ENCODE peak calls at places on chromosomes 12 and 14, in five cellular contexts. One of them, this sample, is unnamed. For H3K27me3, the result is how much of the 10 kb centered on the place peaks cover.

GRCh38 chr14:55071870-55072640 is 20.6 kb downstream of the MAPK1IP1L start:
- DNase-seq in foreskin keratinocyte: peak
- DNase-seq in AG04450: no peak
- DNase-seq in cardiac muscle cell: peak
- DNase-seq in heart left ventricle: peak
- DNase-seq in this sample: peak

GRCh38 chr12:94874986-94875312 is 128.5 kb downstream of the NDUFA12 start:
- DNase-seq in foreskin keratinocyte: no peak
- DNase-seq in AG04450: no peak
- DNase-seq in cardiac muscle cell: no peak
- DNase-seq in heart left ventricle: no peak
- DNase-seq in this sample: no peak

GRCh38 chr12:79000501-79000900 is 135.9 kb downstream of the SYT1 start:
- DNase-seq in foreskin keratinocyte: no peak
- DNase-seq in AG04450: no peak
- DNase-seq in cardiac muscle cell: no peak
- DNase-seq in heart left ventricle: no peak
- DNase-seq in this sample: no peak

GRCh38 chr12:75978677-75979076 is 52.9 kb downstream of the PHLDA1 start:
- DNase-seq in foreskin keratinocyte: no peak
- DNase-seq in AG04450: no peak
- DNase-seq in cardiac muscle cell: no peak
- DNase-seq in heart left ventricle: no peak
- DNase-seq in this sample: no peak

GRCh38 chr12:49974677-49975369 is 2.1 kb downstream of the AQP6 start:
- DNase-seq in foreskin keratinocyte: no peak
- DNase-seq in AG04450: no peak
- DNase-seq in cardiac muscle cell: no peak
- DNase-seq in heart left ventricle: no peak
- DNase-seq in this sample: no peak

GRCh38 chr14:89093083-89093482 is 268.6 kb downstream of the TTC8 start:
- DNase-seq in foreskin keratinocyte: no peak
- DNase-seq in AG04450: no peak
- DNase-seq in cardiac muscle cell: no peak
- DNase-seq in heart left ventricle: no peak
- DNase-seq in this sample: no peak

GRCh38 chr12:107178776-107179175 is 85.4 kb upstream of the CRY1 start:
- DNase-seq in foreskin keratinocyte: no peak
- DNase-seq in AG04450: no peak
- DNase-seq in cardiac muscle cell: no peak
- DNase-seq in heart left ventricle: no peak
- DNase-seq in this sample: no peak

GRCh38 chr12:109501299-109501698 is 23.9 kb downstream of the UBE3B start:
- DNase-seq in foreskin keratinocyte: no peak
- DNase-seq in AG04450: no peak
- DNase-seq in cardiac muscle cell: no peak
- DNase-seq in heart left ventricle: no peak
- DNase-seq in this sample: no peak

GRCh38 chr12:63319386-63319785 is 168.4 kb upstream of the AVPR1A start:
- DNase-seq in foreskin keratinocyte: peak
- DNase-seq in AG04450: no peak
- DNase-seq in cardiac muscle cell: no peak
- DNase-seq in heart left ventricle: no peak
- DNase-seq in this sample: no peak

GRCh38 chr14:30608533-30609006 is 13.5 kb upstream of the SCFD1 start:
- DNase-seq in foreskin keratinocyte: peak
- DNase-seq in AG04450: no peak
- DNase-seq in cardiac muscle cell: peak
- DNase-seq in heart left ventricle: no peak
- DNase-seq in this sample: no peak

GRCh38 chr12:104339663-104340062 is 36.1 kb downstream of the EID3 start:
- DNase-seq in foreskin keratinocyte: no peak
- DNase-seq in AG04450: no peak
- DNase-seq in cardiac muscle cell: no peak
- DNase-seq in heart left ventricle: no peak
- DNase-seq in this sample: no peak

GRCh38 chr14:50402965-50403364 is 6.3 kb upstream of the CDKL1 start:
- DNase-seq in foreskin keratinocyte: no peak
- DNase-seq in AG04450: no peak
- DNase-seq in cardiac muscle cell: no peak
- DNase-seq in heart left ventricle: no peak
- DNase-seq in this sample: no peak

GRCh38 chr14:56119221-56119967 is 1.2 kb downstream of the PELI2 start:
- DNase-seq in foreskin keratinocyte: no peak
- DNase-seq in AG04450: no peak
- DNase-seq in cardiac muscle cell: peak
- DNase-seq in heart left ventricle: peak
- DNase-seq in this sample: no peak

GRCh38 chr14:103593577-103593976 is 30.8 kb downstream of the COA8 start:
- DNase-seq in foreskin keratinocyte: no peak
- DNase-seq in AG04450: no peak
- DNase-seq in cardiac muscle cell: no peak
- DNase-seq in heart left ventricle: no peak
- DNase-seq in this sample: no peak

GRCh38 chr12:128261757-128262156 is 5.2 kb upstream of the TMEM132C start:
- DNase-seq in foreskin keratinocyte: no peak
- DNase-seq in AG04450: no peak
- DNase-seq in cardiac muscle cell: no peak
- DNase-seq in heart left ventricle: no peak
- DNase-seq in this sample: no peak

GRCh38 chr12:2683283-2684025 is 111.3 kb upstream of the FKBP4 start:
- DNase-seq in foreskin keratinocyte: no peak
- DNase-seq in AG04450: no peak
- DNase-seq in cardiac muscle cell: no peak
- DNase-seq in heart left ventricle: no peak
- DNase-seq in this sample: no peak

GRCh38 chr12:1562813-1563412 is 31.5 kb downstream of the FBXL14 start:
- DNase-seq in foreskin keratinocyte: no peak
- DNase-seq in AG04450: no peak
- DNase-seq in cardiac muscle cell: peak
- DNase-seq in heart left ventricle: no peak
- DNase-seq in this sample: no peak

GRCh38 chr14:52351191-52351560 is 37.1 kb downstream of the PTGER2 start:
- DNase-seq in foreskin keratinocyte: no peak
- DNase-seq in AG04450: no peak
- DNase-seq in cardiac muscle cell: peak
- DNase-seq in heart left ventricle: no peak
- DNase-seq in this sample: no peak

GRCh38 chr14:72613196-72613974 is 280.5 kb downstream of the DPF3 start:
- DNase-seq in foreskin keratinocyte: no peak
- DNase-seq in AG04450: no peak
- DNase-seq in cardiac muscle cell: peak
- DNase-seq in heart left ventricle: peak
- DNase-seq in this sample: no peak

GRCh38 chr14:61812347-61813100 is 50.3 kb downstream of the SNAPC1 start:
- DNase-seq in foreskin keratinocyte: no peak
- DNase-seq in AG04450: no peak
- DNase-seq in cardiac muscle cell: peak
- DNase-seq in heart left ventricle: no peak
- DNase-seq in this sample: no peak

GRCh38 chr12:13870255-13870654 is 111.1 kb downstream of the GRIN2B start:
- DNase-seq in foreskin keratinocyte: no peak
- DNase-seq in AG04450: no peak
- DNase-seq in cardiac muscle cell: no peak
- DNase-seq in heart left ventricle: no peak
- DNase-seq in this sample: no peak

GRCh38 chr12:76226397-76226796 is 121.8 kb downstream of the BBS10 start:
- DNase-seq in foreskin keratinocyte: peak
- DNase-seq in AG04450: no peak
- DNase-seq in cardiac muscle cell: peak
- DNase-seq in heart left ventricle: no peak
- DNase-seq in this sample: no peak

GRCh38 chr12:98741615-98742265 is 96.7 kb downstream of the APAF1 start:
- DNase-seq in foreskin keratinocyte: no peak
- DNase-seq in AG04450: no peak
- DNase-seq in cardiac muscle cell: no peak
- DNase-seq in heart left ventricle: no peak
- DNase-seq in this sample: no peak

GRCh38 chr12:110694330-110694891 is 5.5 kb upstream of the HVCN1 start:
- DNase-seq in foreskin keratinocyte: no peak
- DNase-seq in AG04450: no peak
- DNase-seq in cardiac muscle cell: peak
- DNase-seq in heart left ventricle: peak
- DNase-seq in this sample: no peak

GRCh38 chr14:41913398-41913797 is 306.7 kb downstream of the LRFN5 start:
- DNase-seq in foreskin keratinocyte: no peak
- DNase-seq in AG04450: no peak
- DNase-seq in cardiac muscle cell: no peak
- DNase-seq in heart left ventricle: no peak
- DNase-seq in this sample: no peak

GRCh38 chr12:101372431-101372830 is 35.1 kb downstream of the ARL1 start:
- DNase-seq in foreskin keratinocyte: no peak
- DNase-seq in AG04450: no peak
- DNase-seq in cardiac muscle cell: no peak
- DNase-seq in heart left ventricle: no peak
- DNase-seq in this sample: no peak

GRCh38 chr12:7879246-7879645 is 6.5 kb upstream of the SLC2A14 start:
- DNase-seq in foreskin keratinocyte: no peak
- DNase-seq in AG04450: no peak
- DNase-seq in cardiac muscle cell: no peak
- DNase-seq in heart left ventricle: no peak
- DNase-seq in this sample: no peak

GRCh38 chr12:32467959-32468863 is 68.9 kb downstream of the FGD4 start:
- DNase-seq in foreskin keratinocyte: no peak
- DNase-seq in AG04450: no peak
- DNase-seq in cardiac muscle cell: no peak
- DNase-seq in heart left ventricle: no peak
- DNase-seq in this sample: no peak

DNA sequence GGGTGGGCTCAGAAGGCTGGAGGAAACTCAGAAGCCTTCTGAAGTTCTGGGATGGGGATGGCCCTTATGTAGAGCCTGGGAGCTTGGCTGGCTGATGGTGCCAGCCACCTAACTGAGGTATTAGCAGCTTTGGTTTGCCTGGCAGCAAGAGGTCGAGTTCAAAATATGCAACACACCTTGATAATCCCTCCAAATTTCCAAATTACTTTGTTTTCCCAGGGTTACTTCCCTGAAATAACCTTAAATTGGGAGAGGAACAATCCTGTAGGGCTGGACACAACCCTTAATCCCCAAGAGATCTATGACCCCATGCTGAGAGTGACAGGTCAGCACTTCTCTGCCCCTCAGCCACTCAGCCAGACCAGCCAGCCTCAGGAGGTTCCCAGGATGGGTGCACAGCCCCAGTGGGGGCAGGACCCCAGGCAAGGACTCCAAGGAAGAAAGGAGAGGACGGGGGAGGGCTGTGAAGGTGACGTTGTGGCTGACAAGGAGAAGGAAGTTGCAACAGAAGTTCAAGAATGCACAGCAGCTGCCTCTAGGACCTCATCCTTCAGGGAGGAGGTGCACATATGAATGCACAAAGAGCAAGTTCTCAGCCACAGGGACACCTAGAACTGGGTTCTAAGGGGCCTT is 18.6 kb upstream of the KRT77 start:
- DNase-seq in foreskin keratinocyte: no peak
- DNase-seq in AG04450: no peak
- DNase-seq in cardiac muscle cell: no peak
- DNase-seq in heart left ventricle: no peak
- DNase-seq in this sample: no peak
- H3K27me3 ChIP-seq in foreskin keratinocyte: under half
- H3K27me3 ChIP-seq in AG04450: under half
- H3K27me3 ChIP-seq in cardiac muscle cell: under half
- H3K27me3 ChIP-seq in heart left ventricle: under half
- H3K27me3 ChIP-seq in this sample: under half

GRCh38 chr14:33271216-33271615 is 332.5 kb downstream of the NPAS3 start:
- DNase-seq in foreskin keratinocyte: no peak
- DNase-seq in AG04450: no peak
- DNase-seq in cardiac muscle cell: no peak
- DNase-seq in heart left ventricle: no peak
- DNase-seq in this sample: no peak
- TF ChIP-seq CTCF in foreskin keratinocyte: no peak
- TF ChIP-seq CTCF in AG04450: no peak
- TF ChIP-seq CTCF in cardiac muscle cell: no peak
- TF ChIP-seq CTCF in heart left ventricle: no peak
- TF ChIP-seq CTCF in this sample: no peak

GRCh38 chr14:100569734-100570251 is 17.4 kb downstream of the BEGAIN start:
- DNase-seq in foreskin keratinocyte: no peak
- DNase-seq in AG04450: no peak
- DNase-seq in cardiac muscle cell: no peak
- DNase-seq in heart left ventricle: no peak
- DNase-seq in this sample: no peak
- H3K27me3 ChIP-seq in foreskin keratinocyte: half or more
- H3K27me3 ChIP-seq in AG04450: half or more
- H3K27me3 ChIP-seq in cardiac muscle cell: half or more
- H3K27me3 ChIP-seq in heart left ventricle: under half
- H3K27me3 ChIP-seq in this sample: under half

DNA sequence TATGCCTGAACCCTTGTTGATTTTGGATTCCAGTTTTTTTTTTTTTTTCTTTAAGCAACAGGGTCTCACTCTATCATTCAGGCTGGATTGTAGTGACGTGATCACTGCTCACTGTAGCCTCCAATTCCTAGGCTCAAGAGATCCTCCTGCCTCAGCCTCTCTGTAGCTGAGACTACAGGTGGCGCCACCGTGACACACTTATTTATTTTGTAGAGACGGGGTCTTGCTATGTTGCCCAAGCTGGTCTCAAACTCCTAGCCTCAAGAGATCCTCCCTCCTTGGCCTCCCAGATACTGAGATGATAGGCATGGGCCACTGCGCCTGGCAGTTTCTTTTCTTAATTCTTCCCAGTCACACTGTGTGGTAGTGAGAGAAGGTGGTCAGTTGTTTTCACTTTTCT is 25.2 kb downstream of the ACADS start:
- DNase-seq in foreskin keratinocyte: no peak
- DNase-seq in AG04450: no peak
- DNase-seq in cardiac muscle cell: no peak
- DNase-seq in heart left ventricle: no peak
- DNase-seq in this sample: no peak
- TF ChIP-seq CTCF in foreskin keratinocyte: peak
- TF ChIP-seq CTCF in AG04450: no peak
- TF ChIP-seq CTCF in cardiac muscle cell: no peak
- TF ChIP-seq CTCF in heart left ventricle: no peak
- TF ChIP-seq CTCF in this sample: no peak

This sample was measured in BJ.